ENCODE peak calls at places on chromosome 13, in ten cellular contexts. F, N, M, H, U, P, Q, I, Z and D are unnamed samples.

GRCh38 chr13:64206430-64207225 is 2791.0 kb upstream of the PCDH20 start:
- DNase-seq in Q (no peak), Z (no peak), F (no peak), H (no peak), U (no peak), I (no peak), M (no peak), P (no peak), N (no peak), D (no peak)

GRCh38 chr13:70189981-70190380 is 81.7 kb upstream of the KLHL1 start:
- DNase-seq in U (no peak), Q (no peak), Z (no peak), I (no peak), P (no peak), F (no peak), N (no peak), M (no peak), H (no peak), D (no peak)

GRCh38 chr13:35157143-35157755 is 215.2 kb downstream of the NBEA start:
- DNase-seq in Z (no peak), P (peak; percentile 18), U (peak; percentile 50), M (peak; percentile 18), N (no peak), Q (no peak), I (peak; percentile 61), H (peak; percentile 44), F (peak; percentile 41), D (no peak)

GRCh38 chr13:62931901-62932883 is 1516.5 kb upstream of the PCDH20 start:
- DNase-seq in M (no peak), H (no peak), P (no peak), F (no peak), Q (no peak), I (no peak), N (no peak), Z (no peak), U (peak; percentile 68), D (no peak)

GRCh38 chr13:102317593-102317992 is 84.3 kb downstream of the FGF14 start:
- DNase-seq in I (no peak), Q (peak; percentile 35), N (peak; percentile 82), H (peak; percentile 71), M (peak; percentile 47), F (peak; percentile 81), P (peak; percentile 88), Z (peak; percentile 30), U (peak; percentile 8), D (no peak)

GRCh38 chr13:97976551-97977375 is 23.3 kb downstream of the IPO5 start:
- DNase-seq in M (peak; percentile 16), Q (no peak), P (peak; percentile 19), Z (peak; percentile 23), N (no peak), I (no peak), U (no peak), F (peak; percentile 32), H (peak; percentile 92), D (peak; percentile 44)

GRCh38 chr13:89925107-89925506 is 1422.4 kb upstream of the MIR17HG start:
- DNase-seq in F (no peak), N (no peak), P (no peak), M (no peak), Z (no peak), I (peak; percentile 38), Q (no peak), H (no peak), U (peak; percentile 2), D (no peak)

GRCh38 chr13:96710166-96710866 is 284.0 kb downstream of the OXGR1 start:
- DNase-seq in M (no peak), U (no peak), Z (no peak), I (no peak), P (no peak), F (no peak), Q (no peak), N (no peak), H (no peak), D (no peak)

GRCh38 chr13:25901460-25902376 is 150.1 kb downstream of the SHISA2 start:
- DNase-seq in Q (no peak), F (no peak), M (no peak), Z (no peak), N (no peak), P (no peak), I (peak; percentile 79), H (no peak), U (peak; percentile 11), D (no peak)

GRCh38 chr13:51838235-51838846 is 6.6 kb downstream of the TMEM272 start:
- DNase-seq in H (no peak), N (no peak), Q (no peak), F (no peak), Z (no peak), U (peak; percentile 65), I (no peak), P (no peak), M (no peak), D (no peak)

GRCh38 chr13:32624441-32624840 is 38.2 kb downstream of the PDS5B start:
- DNase-seq in N (no peak), I (no peak), M (no peak), H (no peak), P (no peak), F (no peak), Z (no peak), Q (no peak), U (peak; percentile 12), D (no peak)

GRCh38 chr13:113162783-113163685 is 4.6 kb downstream of the PROZ start:
- DNase-seq in Z (no peak), H (no peak), N (no peak), Q (peak; percentile 7), F (no peak), M (no peak), I (no peak), U (no peak), P (no peak), D (no peak)

GRCh38 chr13:92172191-92172590 is 773.8 kb downstream of the GPC5 start:
- DNase-seq in N (no peak), U (peak; percentile 3), Z (no peak), I (no peak), P (no peak), F (no peak), M (no peak), Q (no peak), H (no peak), D (no peak)

GRCh38 chr13:101417043-101417406 is 717 bp upstream of the NALCN start:
- DNase-seq in Z (no peak), P (no peak), F (no peak), U (peak; percentile 84), M (no peak), H (no peak), N (no peak), I (no peak), Q (no peak), D (peak; percentile 44)

GRCh38 chr13:99796175-99796819 is 175.3 kb downstream of the ZIC5 start:
- DNase-seq in U (peak; percentile 32), P (no peak), Z (no peak), M (no peak), I (peak; percentile 66), N (no peak), F (no peak), H (peak; percentile 23), Q (no peak), D (peak; percentile 35)

GRCh38 chr13:94549241-94550029 is 46.5 kb downstream of the TGDS start:
- DNase-seq in Z (peak; percentile 91), H (peak; percentile 95), Q (peak; percentile 79), M (peak; percentile 93), P (peak; percentile 89), F (peak; percentile 94), I (peak; percentile 96), N (peak; percentile 94), U (peak; percentile 96), D (peak; percentile 93)
- TF ChIP-seq POLR2A in Z (no peak), H (no peak), Q (no peak), M (peak; percentile 38), P (no peak), F (peak; percentile 29), I (peak; percentile 82), N (no peak), U (peak; percentile 17), D (peak; percentile 53)

GRCh38 chr13:40388617-40389016 is 277.8 kb downstream of the FOXO1 start:
- DNase-seq in F (no peak), Z (peak; percentile 57), P (no peak), N (no peak), H (no peak), U (peak; percentile 3), M (peak; percentile 64), I (peak; percentile 98), Q (peak; percentile 23), D (no peak)
- TF ChIP-seq POLR2A in F (no peak), Z (peak; percentile 31), P (no peak), N (no peak), H (no peak), U (no peak), M (peak; percentile 33), I (peak; percentile 77), Q (no peak), D (no peak)

DNA sequence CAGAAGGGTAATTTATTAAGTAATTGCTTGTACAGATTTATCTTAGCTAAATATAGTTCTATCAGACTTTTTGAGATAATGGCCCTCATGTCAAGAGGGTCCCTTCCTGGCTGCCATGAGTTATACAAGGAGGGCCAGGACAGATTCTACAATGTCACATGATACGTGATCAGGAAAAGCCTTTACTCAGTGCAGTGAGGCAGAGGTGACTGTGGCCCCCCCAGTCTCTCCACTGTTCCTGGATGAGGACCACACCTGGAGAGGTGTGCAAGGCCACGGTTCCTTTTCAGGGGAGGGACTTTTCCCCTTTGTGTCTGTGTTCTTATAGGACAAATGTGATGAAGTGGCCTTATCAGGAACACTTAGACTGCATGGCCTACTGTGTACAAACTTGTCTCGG is 54.3 kb upstream of the LRCH1 start:
- DNase-seq in P (no peak), F (no peak), U (no peak), M (no peak), N (no peak), I (no peak), Z (no peak), H (no peak), Q (no peak), D (no peak)
- TF ChIP-seq POLR2A in P (no peak), F (no peak), U (no peak), M (no peak), N (no peak), I (no peak), Z (no peak), H (no peak), Q (no peak), D (no peak)

GRCh38 chr13:49444517-49445395 is 682 bp downstream of the SETDB2 start:
- DNase-seq in Z (peak; percentile 59), M (peak; percentile 35), I (peak; percentile 92), Q (no peak), N (no peak), H (peak; percentile 69), F (no peak), U (peak; percentile 68), P (peak; percentile 16), D (no peak)
- TF ChIP-seq POLR2A in Z (no peak), M (peak; percentile 6), I (peak; percentile 64), Q (no peak), N (no peak), H (no peak), F (peak; percentile 26), U (no peak), P (no peak), D (no peak)

GRCh38 chr13:48303331-48304131 is at the start of gene RB1:
- DNase-seq in N (peak; percentile 96), F (peak; percentile 93), U (peak; percentile 87), Q (peak; percentile 85), H (peak; percentile 91), Z (peak; percentile 94), M (peak; percentile 94), P (peak; percentile 94), I (peak; percentile 95), D (peak; percentile 68)
- TF ChIP-seq POLR2A in N (peak; percentile 77), F (peak; percentile 97), U (peak; percentile 90), Q (peak; percentile 96), H (peak; percentile 75), Z (peak; percentile 93), M (peak; percentile 96), P (peak; percentile 96), I (peak; percentile 98), D (peak; percentile 23)